ENCODE peak calls at places on chromosomes 3 and 15, in four cellular contexts. A, H, P and R are unnamed samples.

GRCh38 chr3:152688313-152688712 is 146.6 kb upstream of the P2RY1 start:
- DNase-seq in A (no peak), H (no peak), P (no peak), R (no peak)

GRCh38 chr3:194251007-194251406 is 100.1 kb downstream of the CPN2 start:
- DNase-seq in A (no peak), H (no peak), P (no peak), R (no peak)

GRCh38 chr3:38157562-38157961 is 7.8 kb upstream of the OXSR1 start:
- DNase-seq in A (no peak), H (no peak), P (no peak), R (no peak)

GRCh38 chr3:172651936-172652595 is 58.8 kb downstream of the NCEH1 start:
- DNase-seq in A (no peak), H (no peak), P (no peak), R (no peak)

GRCh38 chr15:41183580-41183979 is 47.0 kb downstream of the EXD1 start:
- DNase-seq in A (no peak), H (no peak), P (no peak), R (no peak)

GRCh38 chr3:173770796-173771573 is 373.4 kb downstream of the NLGN1 start:
- DNase-seq in A (no peak), H (no peak), P (no peak), R (no peak)

GRCh38 chr15:58518626-58519025 is 86.8 kb downstream of the LIPC start:
- DNase-seq in A (no peak), H (no peak), P (no peak), R (no peak)

GRCh38 chr3:123642182-123642956 is 57.5 kb upstream of the HACD2 start:
- DNase-seq in A (peak), H (peak), P (peak), R (peak)

GRCh38 chr15:33440911-33441310 is 130.1 kb downstream of the RYR3 start:
- DNase-seq in A (no peak), H (no peak), P (no peak), R (no peak)

GRCh38 chr3:53229171-53229570 is 26.7 kb downstream of the TKT start:
- DNase-seq in A (no peak), H (no peak), P (no peak), R (no peak)

GRCh38 chr3:152026033-152026556 is 152.7 kb downstream of the SUCNR1 start:
- DNase-seq in A (no peak), H (peak), P (no peak), R (no peak)

GRCh38 chr3:48140284-48140683 is 47.9 kb downstream of the CDC25A start:
- DNase-seq in A (no peak), H (no peak), P (peak), R (no peak)

GRCh38 chr15:98865397-98866339 is 141.9 kb downstream of the PGPEP1L start:
- DNase-seq in A (peak), H (no peak), P (peak), R (peak)

GRCh38 chr3:36679384-36680200 is 84.8 kb downstream of the DCLK3 start:
- DNase-seq in A (no peak), H (no peak), P (no peak), R (peak)

GRCh38 chr3:4982773-4983738 is 3.8 kb downstream of the BHLHE40 start:
- DNase-seq in A (no peak), H (no peak), P (no peak), R (no peak)

GRCh38 chr3:124995460-124995994 is 60.3 kb downstream of the HEG1 start:
- DNase-seq in A (peak), H (peak), P (peak), R (peak)

GRCh38 chr15:31501536-31502157 is 175.0 kb downstream of the KLF13 start:
- DNase-seq in A (no peak), H (no peak), P (no peak), R (no peak)

GRCh38 chr3:138187296-138188012 is at the start of gene ARMC8:
- DNase-seq in A (peak), H (no peak), P (peak), R (no peak)

GRCh38 chr3:125125822-125126245 is 70.0 kb upstream of the HEG1 start:
- DNase-seq in A (no peak), H (no peak), P (no peak), R (no peak)

GRCh38 chr3:53255360-53255774 is 455 bp downstream of the TKT start:
- DNase-seq in A (no peak), H (peak), P (no peak), R (peak)

GRCh38 chr15:81038975-81039607 is 38.4 kb downstream of the TLNRD1 start:
- DNase-seq in A (no peak), H (no peak), P (peak), R (no peak)

GRCh38 chr3:152257246-152258074 is 11.3 kb upstream of the MBNL1 start:
- DNase-seq in A (no peak), H (peak), P (no peak), R (no peak)

GRCh38 chr3:53109822-53110771 is 20.1 kb downstream of the RFT1 start:
- DNase-seq in A (peak), H (peak), P (peak), R (peak)

GRCh38 chr3:25169146-25169545 is 258.9 kb upstream of the RARB start:
- DNase-seq in A (no peak), H (no peak), P (no peak), R (no peak)

GRCh38 chr15:74787251-74788041 is 5.6 kb downstream of the CSK start:
- DNase-seq in A (peak), H (peak), P (peak), R (peak)

GRCh38 chr3:185313693-185314246 is 49.2 kb upstream of the MAP3K13 start:
- DNase-seq in A (no peak), H (no peak), P (no peak), R (no peak)

GRCh38 chr3:133246119-133246518 is 153.7 kb upstream of the BFSP2 start:
- DNase-seq in A (no peak), H (no peak), P (no peak), R (no peak)

GRCh38 chr15:25797511-25798206 is 65.5 kb downstream of the ATP10A start:
- DNase-seq in A (no peak), H (no peak), P (no peak), R (no peak)

GRCh38 chr3:138434875-138435772 is 708 bp downstream of the ESYT3 start:
- DNase-seq in A (peak), H (no peak), P (peak), R (no peak)